ENCODE peak calls at places on chromosomes 5 and 9, in ten cellular contexts. One of them, this sample, is unnamed.

GRCh38 chr5:169283887-169284286 is 17.1 kb downstream of the SLIT3 start:
- DNase-seq in endodermal cell: no peak
- DNase-seq in tibial artery: no peak
- DNase-seq in naive thymus-derived CD4-positive, alpha-beta T cell: no peak
- DNase-seq in cardiac muscle cell: no peak
- DNase-seq in mesendoderm: no peak
- DNase-seq in H1: no peak
- DNase-seq in esophagus muscularis mucosa: no peak
- DNase-seq in psoas muscle: no peak
- DNase-seq in upper lobe of right lung: no peak
- DNase-seq in this sample: no peak

GRCh38 chr5:177116631-177117373 is 16.8 kb upstream of the NSD1 start:
- DNase-seq in endodermal cell: peak; percentile 94
- DNase-seq in tibial artery: peak; percentile 92
- DNase-seq in naive thymus-derived CD4-positive, alpha-beta T cell: peak; percentile 81
- DNase-seq in cardiac muscle cell: no peak
- DNase-seq in mesendoderm: peak; percentile 92
- DNase-seq in H1: peak; percentile 94
- DNase-seq in esophagus muscularis mucosa: peak; percentile 97
- DNase-seq in psoas muscle: peak; percentile 91
- DNase-seq in upper lobe of right lung: peak; percentile 93
- DNase-seq in this sample: no peak

GRCh38 chr5:76202182-76202581 is 119.0 kb downstream of the SV2C start:
- DNase-seq in endodermal cell: no peak
- DNase-seq in tibial artery: no peak
- DNase-seq in naive thymus-derived CD4-positive, alpha-beta T cell: no peak
- DNase-seq in cardiac muscle cell: no peak
- DNase-seq in mesendoderm: no peak
- DNase-seq in H1: no peak
- DNase-seq in esophagus muscularis mucosa: no peak
- DNase-seq in psoas muscle: no peak
- DNase-seq in upper lobe of right lung: no peak
- DNase-seq in this sample: no peak

GRCh38 chr5:79990205-79990597 is 861 bp downstream of the MTX3 start:
- DNase-seq in endodermal cell: no peak
- DNase-seq in tibial artery: no peak
- DNase-seq in naive thymus-derived CD4-positive, alpha-beta T cell: no peak
- DNase-seq in cardiac muscle cell: no peak
- DNase-seq in mesendoderm: peak; percentile 3
- DNase-seq in H1: no peak
- DNase-seq in esophagus muscularis mucosa: no peak
- DNase-seq in psoas muscle: no peak
- DNase-seq in upper lobe of right lung: no peak
- DNase-seq in this sample: no peak

GRCh38 chr5:80961376-80962281 is 1.5 kb downstream of the RASGRF2 start:
- DNase-seq in endodermal cell: no peak
- DNase-seq in tibial artery: no peak
- DNase-seq in naive thymus-derived CD4-positive, alpha-beta T cell: peak; percentile 64
- DNase-seq in cardiac muscle cell: peak; percentile 3
- DNase-seq in mesendoderm: no peak
- DNase-seq in H1: no peak
- DNase-seq in esophagus muscularis mucosa: no peak
- DNase-seq in psoas muscle: no peak
- DNase-seq in upper lobe of right lung: no peak
- DNase-seq in this sample: no peak

GRCh38 chr9:129338701-129339445 is 160.8 kb upstream of the IER5L start:
- DNase-seq in endodermal cell: no peak
- DNase-seq in tibial artery: no peak
- DNase-seq in naive thymus-derived CD4-positive, alpha-beta T cell: no peak
- DNase-seq in cardiac muscle cell: no peak
- DNase-seq in mesendoderm: no peak
- DNase-seq in H1: no peak
- DNase-seq in esophagus muscularis mucosa: no peak
- DNase-seq in psoas muscle: no peak
- DNase-seq in upper lobe of right lung: no peak
- DNase-seq in this sample: no peak

GRCh38 chr5:80266566-80266965 is 10.7 kb upstream of the SERINC5 start:
- DNase-seq in endodermal cell: peak; percentile 52
- DNase-seq in tibial artery: no peak
- DNase-seq in naive thymus-derived CD4-positive, alpha-beta T cell: no peak
- DNase-seq in cardiac muscle cell: no peak
- DNase-seq in mesendoderm: no peak
- DNase-seq in H1: no peak
- DNase-seq in esophagus muscularis mucosa: no peak
- DNase-seq in psoas muscle: no peak
- DNase-seq in upper lobe of right lung: no peak
- DNase-seq in this sample: no peak

GRCh38 chr9:18456624-18457237 is 17.2 kb upstream of the ADAMTSL1 start:
- DNase-seq in endodermal cell: no peak
- DNase-seq in tibial artery: no peak
- DNase-seq in naive thymus-derived CD4-positive, alpha-beta T cell: no peak
- DNase-seq in cardiac muscle cell: no peak
- DNase-seq in mesendoderm: no peak
- DNase-seq in H1: no peak
- DNase-seq in esophagus muscularis mucosa: no peak
- DNase-seq in psoas muscle: no peak
- DNase-seq in upper lobe of right lung: no peak
- DNase-seq in this sample: no peak

GRCh38 chr9:19286634-19287188 is 56.2 kb downstream of the DENND4C start:
- DNase-seq in endodermal cell: no peak
- DNase-seq in tibial artery: no peak
- DNase-seq in naive thymus-derived CD4-positive, alpha-beta T cell: no peak
- DNase-seq in cardiac muscle cell: peak; percentile 2
- DNase-seq in mesendoderm: no peak
- DNase-seq in H1: no peak
- DNase-seq in esophagus muscularis mucosa: no peak
- DNase-seq in psoas muscle: no peak
- DNase-seq in upper lobe of right lung: no peak
- DNase-seq in this sample: no peak

GRCh38 chr9:132283863-132284262 is 70.9 kb downstream of the SETX start:
- DNase-seq in endodermal cell: no peak
- DNase-seq in tibial artery: no peak
- DNase-seq in naive thymus-derived CD4-positive, alpha-beta T cell: no peak
- DNase-seq in cardiac muscle cell: no peak
- DNase-seq in mesendoderm: no peak
- DNase-seq in H1: no peak
- DNase-seq in esophagus muscularis mucosa: no peak
- DNase-seq in psoas muscle: no peak
- DNase-seq in upper lobe of right lung: no peak
- DNase-seq in this sample: no peak

GRCh38 chr5:179882338-179882737 is 23.7 kb upstream of the MRNIP start:
- DNase-seq in endodermal cell: no peak
- DNase-seq in tibial artery: no peak
- DNase-seq in naive thymus-derived CD4-positive, alpha-beta T cell: no peak
- DNase-seq in cardiac muscle cell: no peak
- DNase-seq in mesendoderm: no peak
- DNase-seq in H1: no peak
- DNase-seq in esophagus muscularis mucosa: no peak
- DNase-seq in psoas muscle: no peak
- DNase-seq in upper lobe of right lung: no peak
- DNase-seq in this sample: no peak

GRCh38 chr5:29370248-29370647 is 1823.2 kb upstream of the CDH6 start:
- DNase-seq in endodermal cell: no peak
- DNase-seq in tibial artery: no peak
- DNase-seq in naive thymus-derived CD4-positive, alpha-beta T cell: no peak
- DNase-seq in cardiac muscle cell: no peak
- DNase-seq in mesendoderm: no peak
- DNase-seq in H1: no peak
- DNase-seq in esophagus muscularis mucosa: no peak
- DNase-seq in psoas muscle: no peak
- DNase-seq in upper lobe of right lung: no peak
- DNase-seq in this sample: no peak

GRCh38 chr5:81214848-81215247 is 18.3 kb upstream of the CKMT2 start:
- DNase-seq in endodermal cell: no peak
- DNase-seq in tibial artery: no peak
- DNase-seq in naive thymus-derived CD4-positive, alpha-beta T cell: no peak
- DNase-seq in cardiac muscle cell: no peak
- DNase-seq in mesendoderm: no peak
- DNase-seq in H1: no peak
- DNase-seq in esophagus muscularis mucosa: no peak
- DNase-seq in psoas muscle: no peak
- DNase-seq in upper lobe of right lung: no peak
- DNase-seq in this sample: no peak

GRCh38 chr5:173413476-173413982 is 85.3 kb upstream of the STC2 start:
- DNase-seq in endodermal cell: no peak
- DNase-seq in tibial artery: no peak
- DNase-seq in naive thymus-derived CD4-positive, alpha-beta T cell: no peak
- DNase-seq in cardiac muscle cell: no peak
- DNase-seq in mesendoderm: no peak
- DNase-seq in H1: no peak
- DNase-seq in esophagus muscularis mucosa: no peak
- DNase-seq in psoas muscle: no peak
- DNase-seq in upper lobe of right lung: no peak
- DNase-seq in this sample: no peak

GRCh38 chr5:173412151-173412550 is 83.9 kb upstream of the STC2 start:
- DNase-seq in endodermal cell: no peak
- DNase-seq in tibial artery: no peak
- DNase-seq in naive thymus-derived CD4-positive, alpha-beta T cell: no peak
- DNase-seq in cardiac muscle cell: no peak
- DNase-seq in mesendoderm: no peak
- DNase-seq in H1: no peak
- DNase-seq in esophagus muscularis mucosa: no peak
- DNase-seq in psoas muscle: no peak
- DNase-seq in upper lobe of right lung: no peak
- DNase-seq in this sample: no peak

GRCh38 chr5:173412566-173412965 is 84.4 kb upstream of the STC2 start:
- DNase-seq in endodermal cell: no peak
- DNase-seq in tibial artery: no peak
- DNase-seq in naive thymus-derived CD4-positive, alpha-beta T cell: no peak
- DNase-seq in cardiac muscle cell: no peak
- DNase-seq in mesendoderm: peak; percentile 9
- DNase-seq in H1: no peak
- DNase-seq in esophagus muscularis mucosa: no peak
- DNase-seq in psoas muscle: no peak
- DNase-seq in upper lobe of right lung: no peak
- DNase-seq in this sample: no peak

GRCh38 chr5:173410459-173411233 is 82.4 kb upstream of the STC2 start:
- DNase-seq in endodermal cell: no peak
- DNase-seq in tibial artery: no peak
- DNase-seq in naive thymus-derived CD4-positive, alpha-beta T cell: no peak
- DNase-seq in cardiac muscle cell: no peak
- DNase-seq in mesendoderm: no peak
- DNase-seq in H1: no peak
- DNase-seq in esophagus muscularis mucosa: no peak
- DNase-seq in psoas muscle: no peak
- DNase-seq in upper lobe of right lung: no peak
- DNase-seq in this sample: no peak

GRCh38 chr5:173408946-173409345 is 80.7 kb upstream of the STC2 start:
- DNase-seq in endodermal cell: no peak
- DNase-seq in tibial artery: no peak
- DNase-seq in naive thymus-derived CD4-positive, alpha-beta T cell: no peak
- DNase-seq in cardiac muscle cell: no peak
- DNase-seq in mesendoderm: no peak
- DNase-seq in H1: no peak
- DNase-seq in esophagus muscularis mucosa: no peak
- DNase-seq in psoas muscle: no peak
- DNase-seq in upper lobe of right lung: no peak
- DNase-seq in this sample: no peak
- H3K27ac ChIP-seq in endodermal cell: no peak overlapping the region
- H3K27ac ChIP-seq in tibial artery: no peak overlapping the region
- H3K27ac ChIP-seq in naive thymus-derived CD4-positive, alpha-beta T cell: no peak overlapping the region
- H3K27ac ChIP-seq in cardiac muscle cell: no peak overlapping the region
- H3K27ac ChIP-seq in mesendoderm: no peak overlapping the region
- H3K27ac ChIP-seq in H1: no peak overlapping the region
- H3K27ac ChIP-seq in esophagus muscularis mucosa: no peak overlapping the region
- H3K27ac ChIP-seq in psoas muscle: no peak overlapping the region
- H3K27ac ChIP-seq in upper lobe of right lung: no peak overlapping the region
- H3K27ac ChIP-seq in this sample: peak overlapping the region; percentile 66

DNA sequence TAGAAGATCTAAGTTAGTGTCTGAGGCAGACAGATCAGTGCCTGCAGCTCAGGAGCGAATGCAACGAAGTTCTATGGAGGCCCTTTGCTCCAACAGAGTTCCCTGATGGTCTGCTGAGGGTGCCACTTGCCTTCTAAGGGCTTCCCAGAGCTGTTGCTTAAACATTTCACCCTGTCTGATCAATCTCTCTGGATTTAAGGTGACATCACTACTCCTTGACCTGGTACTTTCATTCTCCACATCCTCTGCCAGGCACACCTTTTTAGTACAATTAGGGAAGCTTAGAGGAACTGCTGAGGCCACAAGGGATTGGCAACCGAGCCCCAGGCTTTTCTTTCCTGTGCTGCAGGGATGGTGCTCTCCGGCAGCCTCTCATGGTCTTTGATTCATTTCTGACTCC is 94.2 kb upstream of the IFNK start:
- DNase-seq in endodermal cell: no peak
- DNase-seq in tibial artery: no peak
- DNase-seq in naive thymus-derived CD4-positive, alpha-beta T cell: no peak
- DNase-seq in cardiac muscle cell: no peak
- DNase-seq in mesendoderm: no peak
- DNase-seq in H1: no peak
- DNase-seq in esophagus muscularis mucosa: no peak
- DNase-seq in psoas muscle: no peak
- DNase-seq in upper lobe of right lung: no peak
- DNase-seq in this sample: no peak
- H3K27ac ChIP-seq in endodermal cell: no peak overlapping the region
- H3K27ac ChIP-seq in tibial artery: no peak overlapping the region
- H3K27ac ChIP-seq in naive thymus-derived CD4-positive, alpha-beta T cell: no peak overlapping the region
- H3K27ac ChIP-seq in cardiac muscle cell: no peak overlapping the region
- H3K27ac ChIP-seq in mesendoderm: no peak overlapping the region
- H3K27ac ChIP-seq in H1: no peak overlapping the region
- H3K27ac ChIP-seq in esophagus muscularis mucosa: no peak overlapping the region
- H3K27ac ChIP-seq in psoas muscle: no peak overlapping the region
- H3K27ac ChIP-seq in upper lobe of right lung: no peak overlapping the region
- H3K27ac ChIP-seq in this sample: no peak overlapping the region

GRCh38 chr9:106862115-106862945 is 636 bp upstream of the ZNF462 start:
- DNase-seq in endodermal cell: peak; percentile 86
- DNase-seq in tibial artery: peak; percentile 62
- DNase-seq in naive thymus-derived CD4-positive, alpha-beta T cell: no peak
- DNase-seq in cardiac muscle cell: peak; percentile 77
- DNase-seq in mesendoderm: peak; percentile 85
- DNase-seq in H1: peak; percentile 61
- DNase-seq in esophagus muscularis mucosa: no peak
- DNase-seq in psoas muscle: no peak
- DNase-seq in upper lobe of right lung: peak; percentile 68
- DNase-seq in this sample: no peak
- H3K27ac ChIP-seq in endodermal cell: peak overlapping the region; percentile 86
- H3K27ac ChIP-seq in tibial artery: peak overlapping the region; percentile 78
- H3K27ac ChIP-seq in naive thymus-derived CD4-positive, alpha-beta T cell: no peak overlapping the region
- H3K27ac ChIP-seq in cardiac muscle cell: peak overlapping the region; percentile 53
- H3K27ac ChIP-seq in mesendoderm: peak overlapping the region; percentile 85
- H3K27ac ChIP-seq in H1: peak overlapping the region; percentile 82
- H3K27ac ChIP-seq in esophagus muscularis mucosa: peak overlapping the region; percentile 88
- H3K27ac ChIP-seq in psoas muscle: peak overlapping the region; percentile 95
- H3K27ac ChIP-seq in upper lobe of right lung: peak overlapping the region; percentile 80
- H3K27ac ChIP-seq in this sample: peak overlapping the region; percentile 85

DNA sequence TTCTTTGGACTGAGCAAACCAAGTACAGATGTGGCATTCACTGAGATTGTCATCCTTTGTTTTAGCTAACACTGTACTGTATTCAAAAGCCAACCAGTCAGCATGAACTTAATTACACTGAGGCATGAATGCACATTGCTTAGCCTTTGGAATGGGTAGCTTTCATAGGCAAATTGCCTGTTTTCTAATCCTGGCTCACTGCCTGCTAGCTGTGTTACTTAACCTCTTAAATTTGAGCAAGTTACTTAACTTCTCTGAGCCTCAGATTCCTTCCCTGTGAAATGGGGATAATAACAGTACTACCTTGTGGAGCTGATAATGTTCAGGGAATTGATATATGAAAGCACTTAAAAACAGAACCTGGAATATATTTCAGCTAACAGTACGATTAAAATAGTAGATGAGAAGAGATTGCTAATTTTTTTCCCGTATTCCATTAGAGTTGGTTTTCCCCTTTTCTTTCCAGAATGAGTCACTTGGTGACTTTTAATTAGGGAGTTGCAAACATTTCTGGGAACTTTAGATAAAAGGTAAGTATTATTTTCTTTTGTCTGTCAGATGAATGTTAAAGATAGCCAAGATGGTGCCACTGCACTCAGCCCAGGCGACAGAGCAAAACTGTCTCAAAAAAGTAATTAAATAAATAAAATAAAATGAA is 43.9 kb downstream of the ARRDC3 start:
- DNase-seq in endodermal cell: no peak
- DNase-seq in tibial artery: no peak
- DNase-seq in naive thymus-derived CD4-positive, alpha-beta T cell: no peak
- DNase-seq in cardiac muscle cell: no peak
- DNase-seq in mesendoderm: no peak
- DNase-seq in H1: no peak
- DNase-seq in esophagus muscularis mucosa: no peak
- DNase-seq in psoas muscle: no peak
- DNase-seq in upper lobe of right lung: no peak
- DNase-seq in this sample: no peak
- H3K27ac ChIP-seq in endodermal cell: no peak overlapping the region
- H3K27ac ChIP-seq in tibial artery: no peak overlapping the region
- H3K27ac ChIP-seq in naive thymus-derived CD4-positive, alpha-beta T cell: no peak overlapping the region
- H3K27ac ChIP-seq in cardiac muscle cell: no peak overlapping the region
- H3K27ac ChIP-seq in mesendoderm: no peak overlapping the region
- H3K27ac ChIP-seq in H1: peak overlapping the region; percentile 43
- H3K27ac ChIP-seq in esophagus muscularis mucosa: no peak overlapping the region
- H3K27ac ChIP-seq in psoas muscle: no peak overlapping the region
- H3K27ac ChIP-seq in upper lobe of right lung: no peak overlapping the region
- H3K27ac ChIP-seq in this sample: no peak overlapping the region

This sample was measured in epithelial cell of prostate.